ENCODE peak calls at places on chromosomes 12 and 14, in four cellular contexts. B is transverse colon, L is K562, F is HCT116. D is an unnamed sample. For H3K27me3, the result is how much of the 10 kb centered on the place peaks cover.

GRCh38 chr14:74911704-74912103 is 11.4 kb downstream of the RPS6KL1 start:
- DNase-seq in B (no peak), L (no peak), F (no peak), D (no peak)

GRCh38 chr14:67510836-67511235 is 22.3 kb upstream of the PLEKHH1 start:
- DNase-seq in B (no peak), L (no peak), F (no peak), D (no peak)

GRCh38 chr12:9729082-9729481 is 3.8 kb downstream of the CLECL1 start:
- DNase-seq in B (no peak), L (no peak), F (no peak), D (no peak)

GRCh38 chr12:5428332-5429221 is 3.3 kb upstream of the NTF3 start:
- DNase-seq in B (no peak), L (peak), F (no peak), D (no peak)

GRCh38 chr12:26723379-26724308 is 109.3 kb downstream of the ITPR2 start:
- DNase-seq in B (no peak), L (no peak), F (no peak), D (peak)

GRCh38 chr12:45518516-45519235 is 210.8 kb upstream of the ARID2 start:
- DNase-seq in B (no peak), L (no peak), F (no peak), D (no peak)

GRCh38 chr12:20369164-20370000 is 1.0 kb downstream of the PDE3A start:
- DNase-seq in B (peak), L (no peak), F (no peak), D (peak)

GRCh38 chr12:32789911-32790310 is 34.2 kb upstream of the YARS2 start:
- DNase-seq in B (no peak), L (no peak), F (no peak), D (no peak)

GRCh38 chr12:12327802-12328201 is 22.2 kb downstream of the MANSC1 start:
- DNase-seq in B (no peak), L (peak), F (peak), D (no peak)

GRCh38 chr14:32383337-32384009 is 54.4 kb downstream of the AKAP6 start:
- DNase-seq in B (no peak), L (no peak), F (no peak), D (no peak)

GRCh38 chr12:54786081-54786480 is 68.2 kb upstream of the MUCL1 start:
- DNase-seq in B (no peak), L (no peak), F (no peak), D (no peak)

GRCh38 chr12:57185403-57185802 is 31.2 kb upstream of the NXPH4 start:
- DNase-seq in B (no peak), L (no peak), F (no peak), D (no peak)

GRCh38 chr12:113277511-113277910 is 56.2 kb downstream of the TPCN1 start:
- DNase-seq in B (no peak), L (no peak), F (no peak), D (no peak)

GRCh38 chr12:84791444-84791843 is 121.2 kb downstream of the SLC6A15 start:
- DNase-seq in B (no peak), L (no peak), F (no peak), D (no peak)

GRCh38 chr12:106251636-106252035 is 3.8 kb upstream of the CKAP4 start:
- DNase-seq in B (no peak), L (no peak), F (no peak), D (no peak)

GRCh38 chr12:64256166-64256800 is 34.2 kb upstream of the KICS2 start:
- DNase-seq in B (no peak), L (peak), F (peak), D (no peak)

GRCh38 chr12:14907953-14908352 is 22.3 kb upstream of the MGP start:
- DNase-seq in B (no peak), L (no peak), F (no peak), D (no peak)

GRCh38 chr12:92602930-92603623 is 99.7 kb upstream of the PLEKHG7 start:
- DNase-seq in B (no peak), L (no peak), F (no peak), D (no peak)

GRCh38 chr12:32568241-32568640 is 110.9 kb upstream of the DNM1L start:
- DNase-seq in B (no peak), L (no peak), F (peak), D (no peak)

GRCh38 chr12:91620949-91621348 is 438.3 kb upstream of the DCN start:
- DNase-seq in B (no peak), L (no peak), F (no peak), D (no peak)

GRCh38 chr12:47875732-47876131 is 29.1 kb downstream of the VDR start:
- DNase-seq in B (no peak), L (no peak), F (no peak), D (no peak)

GRCh38 chr14:100389497-100390104 is 66.5 kb downstream of the SLC25A47 start:
- DNase-seq in B (peak), L (no peak), F (no peak), D (peak)

DNA sequence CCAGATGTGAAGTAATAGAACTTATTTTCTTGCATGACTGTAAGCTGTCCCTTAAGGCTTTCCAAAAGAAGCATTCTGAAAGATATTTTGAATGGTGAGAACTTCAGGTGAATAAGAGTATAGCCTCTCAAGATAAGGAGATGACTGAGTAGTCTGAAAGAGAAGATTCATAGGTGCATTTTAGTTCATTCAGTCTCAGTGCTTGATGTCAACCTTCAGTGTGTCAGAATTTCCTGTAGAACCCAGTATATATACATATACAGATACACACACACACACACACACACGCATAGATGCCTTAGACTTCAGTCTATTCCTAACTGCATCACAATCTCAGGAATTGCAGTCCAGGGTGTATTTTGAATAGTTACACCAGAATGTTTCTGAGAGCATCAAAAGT is 7.4 kb downstream of the BICDL1 start:
- DNase-seq in B (no peak), L (no peak), F (no peak), D (no peak)
- H3K27me3 ChIP-seq in B (under half), L (under half), F (under half), D (under half)

GRCh38 chr12:123453165-123453564 is 4.8 kb upstream of the SNRNP35 start:
- DNase-seq in B (no peak), L (no peak), F (no peak), D (no peak)

DNA sequence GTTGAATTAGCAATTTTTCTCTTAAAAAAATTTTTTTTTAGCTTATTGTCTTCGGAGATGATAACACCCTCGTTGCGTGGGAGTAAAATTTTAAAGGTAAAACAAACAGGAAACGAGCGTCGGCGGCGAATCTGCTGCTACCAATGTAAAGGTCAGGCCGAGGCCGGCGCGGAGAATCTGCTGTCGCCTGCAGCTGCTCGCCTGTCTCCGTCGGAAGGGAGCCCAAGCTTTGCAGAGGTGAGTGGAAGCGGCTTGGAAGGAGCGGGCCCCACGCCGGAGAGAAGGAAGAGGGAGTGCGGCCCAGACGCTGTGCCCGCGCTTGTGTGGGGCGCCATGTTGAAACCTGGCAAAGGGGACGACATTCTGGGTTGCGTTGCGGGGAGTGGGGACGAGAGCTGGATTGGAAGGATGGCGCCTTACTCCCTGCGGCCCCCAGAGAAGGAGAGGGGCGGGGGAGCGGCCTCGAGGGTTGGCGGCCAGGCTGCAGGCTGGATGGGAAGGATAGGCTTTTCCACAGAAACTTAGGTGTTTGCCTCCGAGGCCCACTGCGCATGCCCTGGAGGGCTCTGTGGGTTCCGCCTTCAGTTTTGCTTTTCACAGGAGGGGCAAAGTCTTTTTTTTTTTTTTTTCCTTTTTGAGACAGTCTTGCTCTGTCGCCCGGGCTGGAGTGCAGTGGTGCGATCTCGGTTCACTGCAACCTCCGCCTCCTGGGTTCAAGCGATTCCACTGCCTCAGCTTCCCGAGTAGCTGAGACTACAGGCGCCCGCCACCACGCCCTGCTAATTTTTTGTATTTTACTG is at the start of gene SNRNP35:
- DNase-seq in B (peak), L (peak), F (peak), D (peak)
- TF ChIP-seq POLR2A in B (peak), L (peak), F (peak), D (peak)

DNA sequence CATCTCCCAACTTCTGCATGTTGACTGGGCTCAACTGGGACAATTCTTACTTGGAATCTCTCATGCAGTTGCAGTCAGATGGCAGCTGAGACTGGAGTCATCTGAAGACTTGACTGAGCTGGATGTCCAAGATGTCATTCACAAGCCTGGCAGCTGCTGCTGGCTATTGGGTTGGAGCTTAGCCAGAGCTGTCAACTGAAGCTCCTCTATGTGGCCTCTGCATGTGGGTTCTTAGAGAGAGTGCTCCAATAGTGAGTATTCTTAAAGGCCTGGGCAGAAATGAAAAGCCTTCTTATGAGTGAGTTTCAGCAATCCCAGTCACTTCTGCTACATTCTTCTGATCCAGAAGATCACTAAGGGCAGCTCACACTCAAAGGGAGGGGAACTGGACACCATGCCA is 440.9 kb downstream of the LRIG3 start:
- DNase-seq in B (no peak), L (no peak), F (no peak), D (no peak)
- H3K27me3 ChIP-seq in B (under half), L (under half), F (under half), D (under half)

DNA sequence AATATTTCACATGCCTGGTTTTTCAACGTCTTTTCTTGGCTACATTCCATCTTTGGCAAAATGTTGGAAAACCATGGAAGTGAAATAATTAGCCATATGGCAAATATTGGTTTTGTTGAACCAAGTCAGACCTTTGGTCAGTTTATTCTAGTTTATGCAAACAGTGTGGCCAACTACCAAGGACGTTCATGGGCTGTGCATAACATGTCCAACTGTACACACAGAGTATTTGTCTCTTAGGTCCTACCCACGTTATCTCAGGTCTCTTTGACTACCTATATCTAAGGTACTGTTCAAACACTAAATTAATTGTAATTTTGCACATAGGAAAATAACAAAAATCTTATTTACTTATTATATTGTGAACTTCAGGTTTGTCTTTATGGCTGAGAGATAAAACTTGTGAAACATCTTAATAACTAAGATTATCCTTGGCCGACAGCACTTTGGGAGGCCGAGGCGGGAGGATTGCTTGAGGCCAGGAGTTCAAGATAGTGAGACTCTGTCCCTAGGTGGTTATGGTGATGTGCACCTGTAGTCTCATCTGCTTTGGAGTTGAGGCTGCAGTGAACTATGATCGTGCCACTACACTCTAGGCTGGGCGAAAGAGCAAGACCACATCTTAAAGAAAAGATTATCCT is 22.4 kb downstream of the DIP2B start:
- DNase-seq in B (no peak), L (no peak), F (no peak), D (no peak)
- TF ChIP-seq POLR2A in B (no peak), L (no peak), F (no peak), D (no peak)

GRCh38 chr12:27969011-27969900 is 3.3 kb downstream of the PTHLH start:
- DNase-seq in B (no peak), L (no peak), F (no peak), D (peak)
- H3K27me3 ChIP-seq in B (half or more), L (under half), F (under half), D (under half)

GRCh38 chr12:1197264-1198018 is 206.4 kb downstream of the ERC1 start:
- DNase-seq in B (no peak), L (no peak), F (no peak), D (no peak)
- TF ChIP-seq POLR2A in B (no peak), L (no peak), F (no peak), D (no peak)

GRCh38 chr14:52266782-52267181 is 716 bp upstream of the PTGDR start:
- DNase-seq in B (no peak), L (no peak), F (no peak), D (no peak)

GRCh38 chr14:52269100-52269499 is 1.6 kb downstream of the PTGDR start:
- DNase-seq in B (peak), L (no peak), F (no peak), D (no peak)

GRCh38 chr14:52267501-52268190 is at the start of gene PTGDR:
- DNase-seq in B (peak), L (no peak), F (no peak), D (no peak)

GRCh38 chr14:52266179-52266578 is 1.3 kb upstream of the PTGDR start:
- DNase-seq in B (no peak), L (no peak), F (no peak), D (no peak)

GRCh38 chr14:52268191-52269061 is 928 bp downstream of the PTGDR start:
- DNase-seq in B (no peak), L (no peak), F (no peak), D (no peak)
- H3K27me3 ChIP-seq in B (under half), L (under half), F (under half), D (under half)

DNA sequence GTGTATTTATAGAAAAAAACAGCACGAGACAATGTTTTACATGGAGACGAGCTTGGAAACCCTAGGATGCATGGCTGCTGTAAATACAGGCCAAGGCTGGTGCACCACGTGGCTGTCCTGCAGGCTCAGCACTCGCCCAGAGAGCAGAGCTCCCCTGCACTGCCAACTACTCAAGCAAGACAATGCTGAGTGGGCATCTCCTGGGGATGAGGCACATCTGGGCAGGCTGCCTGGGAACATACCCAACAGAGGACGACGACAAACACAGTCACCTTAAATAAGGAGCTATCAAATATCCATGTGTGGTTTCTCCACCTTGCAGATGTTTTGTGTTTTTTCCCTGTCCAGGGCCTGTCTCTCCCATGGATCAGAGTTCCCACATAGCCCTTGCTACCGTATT is 128.3 kb upstream of the PRMT8 start:
- DNase-seq in B (no peak), L (no peak), F (no peak), D (no peak)
- TF ChIP-seq POLR2A in B (no peak), L (no peak), F (no peak), D (no peak)

DNA sequence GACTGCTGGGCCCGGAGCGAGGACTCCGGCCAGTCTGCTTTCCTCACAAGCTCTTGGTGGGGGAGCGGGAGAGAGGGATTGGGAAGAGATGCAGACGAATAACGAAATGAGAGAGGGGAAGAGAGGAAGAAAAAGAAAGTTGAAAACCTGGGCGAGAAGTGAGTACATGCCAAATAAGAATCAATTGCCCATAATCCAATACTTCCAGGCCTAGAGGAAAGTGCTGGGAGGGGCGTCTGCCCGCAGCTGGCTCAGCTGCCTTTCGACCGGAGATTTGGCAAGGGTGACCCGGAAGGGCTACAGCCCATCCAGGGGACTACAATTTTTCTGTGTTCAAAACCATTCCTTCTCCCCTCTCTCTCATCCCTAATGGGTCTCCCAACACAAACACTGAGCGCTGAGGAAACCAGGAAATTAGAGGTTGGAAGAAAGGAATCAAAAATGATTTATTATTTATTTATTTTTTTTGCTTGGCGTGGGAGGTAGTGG is 4.9 kb downstream of the NKX2-1 start:
- DNase-seq in B (no peak), L (no peak), F (no peak), D (no peak)
- H3K27me3 ChIP-seq in B (half or more), L (under half), F (under half), D (under half)

D was measured in ovary.